ENCODE peak calls at places on chromosomes 1 and 21, in five cellular contexts. One of them, this sample, is unnamed.

GRCh38 chr1:230140221-230141001 is 73.4 kb downstream of the GALNT2 start:
- DNase-seq in H9: no peak
- DNase-seq in mesendoderm: no peak
- DNase-seq in mesenchymal stem cell: peak
- DNase-seq in H1: no peak
- DNase-seq in this sample: peak

GRCh38 chr1:9671377-9672140 is 20.0 kb downstream of the PIK3CD start:
- DNase-seq in H1: no peak
- DNase-seq in mesenchymal stem cell: no peak
- DNase-seq in H9: no peak
- DNase-seq in mesendoderm: no peak
- DNase-seq in this sample: peak

GRCh38 chr1:41617336-41617735 is 132.9 kb upstream of the EDN2 start:
- DNase-seq in H1: peak
- DNase-seq in H9: no peak
- DNase-seq in mesendoderm: no peak
- DNase-seq in mesenchymal stem cell: no peak
- DNase-seq in this sample: no peak

GRCh38 chr21:38839370-38839681 is 33.6 kb downstream of the ETS2 start:
- DNase-seq in H1: no peak
- DNase-seq in mesendoderm: no peak
- DNase-seq in mesenchymal stem cell: no peak
- DNase-seq in H9: no peak
- DNase-seq in this sample: no peak

GRCh38 chr1:50084389-50084788 is 24.3 kb upstream of the ELAVL4 start:
- DNase-seq in H1: no peak
- DNase-seq in mesenchymal stem cell: no peak
- DNase-seq in H9: no peak
- DNase-seq in mesendoderm: peak
- DNase-seq in this sample: no peak

GRCh38 chr1:18077657-18078215 is 29.9 kb upstream of the IGSF21 start:
- DNase-seq in mesenchymal stem cell: no peak
- DNase-seq in H1: no peak
- DNase-seq in mesendoderm: no peak
- DNase-seq in H9: no peak
- DNase-seq in this sample: no peak

GRCh38 chr21:37072239-37072987 is 458 bp downstream of the PIGP start:
- DNase-seq in H9: no peak
- DNase-seq in H1: no peak
- DNase-seq in mesendoderm: no peak
- DNase-seq in mesenchymal stem cell: peak
- DNase-seq in this sample: peak

GRCh38 chr1:34740161-34740875 is 14.5 kb upstream of the GJB5 start:
- DNase-seq in H9: peak
- DNase-seq in mesenchymal stem cell: no peak
- DNase-seq in mesendoderm: peak
- DNase-seq in H1: no peak
- DNase-seq in this sample: no peak

GRCh38 chr1:218556016-218556415 is 210.9 kb downstream of the TGFB2 start:
- DNase-seq in H1: no peak
- DNase-seq in mesendoderm: no peak
- DNase-seq in mesenchymal stem cell: no peak
- DNase-seq in H9: no peak
- DNase-seq in this sample: no peak

GRCh38 chr1:9256332-9256731 is 21.8 kb downstream of the H6PD start:
- DNase-seq in H1: no peak
- DNase-seq in mesenchymal stem cell: no peak
- DNase-seq in H9: no peak
- DNase-seq in mesendoderm: no peak
- DNase-seq in this sample: no peak

DNA sequence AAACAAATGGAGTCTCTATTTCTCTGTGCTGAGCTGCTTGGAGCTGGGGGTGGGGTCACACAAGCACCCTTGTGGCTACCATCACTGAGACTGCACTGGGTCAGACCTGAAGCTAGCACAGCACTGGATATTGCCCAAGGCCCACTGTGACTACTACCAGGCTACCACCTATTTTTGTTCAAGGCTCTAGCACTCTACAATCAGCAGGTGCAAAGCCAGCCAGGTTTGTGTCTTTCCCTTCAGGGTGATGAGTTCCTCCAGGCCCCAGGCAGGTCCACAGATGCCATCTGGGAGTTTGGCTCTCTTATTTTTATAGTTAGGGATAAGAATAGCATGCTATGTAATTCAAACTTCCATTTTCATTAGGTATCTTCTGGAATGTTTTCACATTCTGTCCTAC is 23.5 kb downstream of the ADCY10 start:
- DNase-seq in mesenchymal stem cell: no peak
- DNase-seq in H9: no peak
- DNase-seq in mesendoderm: no peak
- DNase-seq in H1: no peak
- DNase-seq in this sample: no peak
- H3K4ac ChIP-seq in mesenchymal stem cell: no peak
- H3K4ac ChIP-seq in H9: no peak
- H3K4ac ChIP-seq in mesendoderm: no peak
- H3K4ac ChIP-seq in H1: no peak
- H3K4ac ChIP-seq in this sample: no peak

DNA sequence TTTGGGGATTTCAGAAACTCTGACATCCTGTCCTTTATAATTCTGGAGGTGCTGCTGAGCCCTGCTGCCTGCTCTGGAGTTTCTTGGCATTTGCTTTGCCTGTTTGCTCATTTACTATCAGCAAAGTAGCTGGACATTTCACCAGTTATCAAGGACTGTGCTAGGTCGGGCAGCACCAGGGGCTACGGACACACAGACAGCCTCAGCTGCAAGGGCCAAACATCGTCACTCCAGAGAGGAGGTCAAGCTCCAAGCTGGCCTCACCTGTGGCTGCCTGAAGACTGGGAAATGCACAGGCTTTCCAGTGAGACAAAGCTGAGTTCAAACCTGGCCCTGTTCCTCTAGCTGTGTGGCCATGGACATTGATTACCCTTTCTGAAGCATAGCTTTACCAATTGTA is 143.7 kb downstream of the LRIG2 start:
- DNase-seq in H1: no peak
- DNase-seq in mesendoderm: no peak
- DNase-seq in H9: no peak
- DNase-seq in mesenchymal stem cell: no peak
- DNase-seq in this sample: no peak
- H3K4ac ChIP-seq in H1: no peak
- H3K4ac ChIP-seq in mesendoderm: peak
- H3K4ac ChIP-seq in H9: no peak
- H3K4ac ChIP-seq in mesenchymal stem cell: no peak
- H3K4ac ChIP-seq in this sample: no peak

GRCh38 chr1:112852934-112853333 is 103.1 kb downstream of the SLC16A1 start:
- DNase-seq in mesenchymal stem cell: no peak
- DNase-seq in H1: no peak
- DNase-seq in H9: no peak
- DNase-seq in mesendoderm: peak
- DNase-seq in this sample: no peak

GRCh38 chr1:112855152-112855836 is 100.7 kb downstream of the SLC16A1 start:
- DNase-seq in H9: no peak
- DNase-seq in mesenchymal stem cell: no peak
- DNase-seq in mesendoderm: no peak
- DNase-seq in H1: no peak
- DNase-seq in this sample: no peak

GRCh38 chr1:112852276-112852675 is 103.7 kb downstream of the SLC16A1 start:
- DNase-seq in H1: no peak
- DNase-seq in H9: no peak
- DNase-seq in mesendoderm: no peak
- DNase-seq in mesenchymal stem cell: no peak
- DNase-seq in this sample: no peak

GRCh38 chr1:112849425-112849966 is 106.5 kb downstream of the SLC16A1 start:
- DNase-seq in H1: peak
- DNase-seq in mesendoderm: peak
- DNase-seq in mesenchymal stem cell: peak
- DNase-seq in H9: peak
- DNase-seq in this sample: peak

DNA sequence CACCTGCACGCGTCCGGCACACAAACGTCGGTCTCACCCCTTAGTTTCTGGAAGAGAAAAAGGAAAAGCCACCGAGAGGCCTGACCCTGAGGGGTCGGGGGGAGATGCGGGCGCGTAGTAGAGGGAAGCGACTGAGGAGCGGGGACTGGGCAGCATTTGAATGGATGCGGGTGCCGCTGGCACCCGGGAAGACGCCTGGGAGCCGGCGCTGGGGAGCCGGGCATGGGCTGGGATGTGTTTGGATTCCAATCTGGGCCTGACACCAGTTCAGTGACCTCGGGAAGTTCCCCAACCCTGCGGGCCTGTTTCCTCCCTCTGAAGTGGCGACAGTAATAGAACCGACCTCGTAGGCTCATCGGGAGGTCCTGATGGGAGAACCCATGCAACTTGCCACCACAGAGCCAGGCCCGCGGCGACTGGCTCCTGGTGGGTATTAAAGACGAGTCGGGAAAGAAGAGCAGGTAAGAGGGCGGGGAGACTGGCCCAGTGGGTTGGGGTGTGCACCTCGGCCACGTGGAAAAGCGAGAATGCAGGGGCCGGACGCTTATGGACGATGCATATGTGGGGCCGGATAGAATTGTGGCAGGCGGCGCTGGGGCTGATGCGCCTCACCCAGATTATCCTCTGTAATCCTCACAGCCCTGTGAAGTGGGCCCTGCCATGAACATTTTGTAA is 105.9 kb downstream of the SLC16A1 start:
- DNase-seq in H9: peak
- DNase-seq in H1: peak
- DNase-seq in mesenchymal stem cell: no peak
- DNase-seq in mesendoderm: peak
- DNase-seq in this sample: no peak
- H3K4ac ChIP-seq in H9: peak
- H3K4ac ChIP-seq in H1: peak
- H3K4ac ChIP-seq in mesenchymal stem cell: peak
- H3K4ac ChIP-seq in mesendoderm: peak
- H3K4ac ChIP-seq in this sample: peak

GRCh38 chr1:28505406-28506187 is at the start of gene RCC1:
- DNase-seq in H9: peak
- DNase-seq in mesendoderm: peak
- DNase-seq in mesenchymal stem cell: peak
- DNase-seq in H1: peak
- DNase-seq in this sample: peak

GRCh38 chr1:28507646-28508434 is 2.0 kb downstream of the RCC1 start:
- DNase-seq in H9: no peak
- DNase-seq in H1: no peak
- DNase-seq in mesendoderm: no peak
- DNase-seq in mesenchymal stem cell: no peak
- DNase-seq in this sample: no peak

GRCh38 chr1:28508435-28508754 is 2.6 kb downstream of the RCC1 start:
- DNase-seq in H9: no peak
- DNase-seq in mesendoderm: peak
- DNase-seq in mesenchymal stem cell: peak
- DNase-seq in H1: no peak
- DNase-seq in this sample: no peak

GRCh38 chr1:28506907-28507246 is 1.0 kb downstream of the RCC1 start:
- DNase-seq in mesenchymal stem cell: no peak
- DNase-seq in H1: no peak
- DNase-seq in mesendoderm: no peak
- DNase-seq in H9: no peak
- DNase-seq in this sample: no peak

GRCh38 chr1:28507247-28507645 is 1.4 kb downstream of the RCC1 start:
- DNase-seq in mesenchymal stem cell: peak
- DNase-seq in mesendoderm: no peak
- DNase-seq in H9: no peak
- DNase-seq in H1: no peak
- DNase-seq in this sample: no peak
- H3K4ac ChIP-seq in mesenchymal stem cell: peak
- H3K4ac ChIP-seq in mesendoderm: peak
- H3K4ac ChIP-seq in H9: no peak
- H3K4ac ChIP-seq in H1: no peak
- H3K4ac ChIP-seq in this sample: peak

GRCh38 chr1:3011631-3012510 is 9.4 kb upstream of the ACTRT2 start:
- DNase-seq in H9: no peak
- DNase-seq in mesendoderm: no peak
- DNase-seq in mesenchymal stem cell: no peak
- DNase-seq in H1: no peak
- DNase-seq in this sample: no peak
- H3K4ac ChIP-seq in H9: no peak
- H3K4ac ChIP-seq in mesendoderm: no peak
- H3K4ac ChIP-seq in mesenchymal stem cell: no peak
- H3K4ac ChIP-seq in H1: no peak
- H3K4ac ChIP-seq in this sample: no peak

GRCh38 chr1:2193514-2194251 is 889 bp downstream of the FAAP20 start:
- DNase-seq in mesendoderm: no peak
- DNase-seq in mesenchymal stem cell: no peak
- DNase-seq in H1: peak
- DNase-seq in H9: no peak
- DNase-seq in this sample: no peak
- H3K4ac ChIP-seq in mesendoderm: peak
- H3K4ac ChIP-seq in mesenchymal stem cell: peak
- H3K4ac ChIP-seq in H1: peak
- H3K4ac ChIP-seq in H9: no peak
- H3K4ac ChIP-seq in this sample: peak

GRCh38 chr1:156118175-156118868 is 3.8 kb downstream of the LMNA start:
- DNase-seq in mesendoderm: no peak
- DNase-seq in H1: no peak
- DNase-seq in H9: no peak
- DNase-seq in mesenchymal stem cell: peak
- DNase-seq in this sample: no peak
- H3K4ac ChIP-seq in mesendoderm: no peak
- H3K4ac ChIP-seq in H1: no peak
- H3K4ac ChIP-seq in H9: no peak
- H3K4ac ChIP-seq in mesenchymal stem cell: peak
- H3K4ac ChIP-seq in this sample: peak